ENCODE peak calls at places on chromosomes 4 and X, in six cellular contexts. Y is neuronal stem cell, C is H1, G is IMR-90, P is H9, F is trophoblast cell. V is an unnamed sample.

GRCh38 chr4:45803994-45804393 is 319.9 kb downstream of the GABRG1 start:
- DNase-seq in P (no peak), G (no peak), Y (no peak), C (no peak), F (no peak), V (no peak)

GRCh38 chr4:81757706-81758105 is 286.0 kb upstream of the RASGEF1B start:
- DNase-seq in C (no peak), Y (no peak), F (no peak), P (no peak), G (no peak), V (peak)

GRCh38 chr4:44629280-44629866 is 22.1 kb downstream of the YIPF7 start:
- DNase-seq in C (peak), G (peak), F (peak), Y (peak), P (peak), V (peak)

GRCh38 chr4:40838742-40839141 is 89.0 kb downstream of the NSUN7 start:
- DNase-seq in Y (no peak), C (no peak), G (peak), F (no peak), P (no peak), V (peak)

GRCh38 chr4:121764702-121765367 is at the start of gene SMIM43:
- DNase-seq in P (peak), F (peak), C (no peak), Y (peak), G (no peak), V (peak)

GRCh38 chr4:41362647-41363383 is 106.1 kb downstream of the UCHL1 start:
- DNase-seq in C (peak), G (no peak), F (no peak), Y (no peak), P (peak), V (peak)

GRCh38 chrX:49701948-49702347 is 6.2 kb upstream of the PAGE1 start:
- DNase-seq in P (no peak), C (no peak), Y (no peak), F (no peak), G (no peak), V (no peak)

GRCh38 chrX:3268804-3269203 is 77.6 kb downstream of the MXRA5 start:
- DNase-seq in C (no peak), F (no peak), G (peak), Y (no peak), P (no peak), V (no peak)

GRCh38 chrX:13581554-13581953 is 12.2 kb downstream of the EGFL6 start:
- DNase-seq in F (no peak), Y (no peak), P (no peak), G (no peak), C (no peak), V (no peak)

GRCh38 chr4:170008376-170008775 is 17.8 kb downstream of the MFAP3L start:
- DNase-seq in C (no peak), P (no peak), F (no peak), Y (no peak), G (no peak), V (no peak)

GRCh38 chr4:184941671-184942070 is 76.6 kb upstream of the HELT start:
- DNase-seq in C (no peak), G (no peak), P (no peak), Y (no peak), F (no peak), V (no peak)

GRCh38 chrX:71181558-71181909 is 36.9 kb downstream of the NLGN3 start:
- DNase-seq in P (peak), Y (no peak), F (no peak), C (no peak), G (no peak), V (no peak)

GRCh38 chr4:38279650-38280322 is 319.6 kb downstream of the PTTG2 start:
- DNase-seq in P (no peak), Y (no peak), C (no peak), F (no peak), G (no peak), V (no peak)

GRCh38 chr4:3733195-3733594 is 33.0 kb upstream of the ADRA2C start:
- DNase-seq in Y (no peak), C (no peak), P (no peak), F (no peak), G (no peak), V (no peak)

GRCh38 chr4:110188113-110188512 is 10.3 kb downstream of the ELOVL6 start:
- DNase-seq in G (no peak), Y (no peak), F (no peak), C (no peak), P (no peak), V (no peak)

GRCh38 chr4:126144838-126145237 is 830.1 kb downstream of the FAT4 start:
- DNase-seq in G (peak), F (no peak), C (no peak), P (no peak), Y (no peak), V (no peak)
- H3K23ac ChIP-seq in G (peak), F (no peak), C (no peak), P (no peak), Y (no peak), V (no peak)

DNA sequence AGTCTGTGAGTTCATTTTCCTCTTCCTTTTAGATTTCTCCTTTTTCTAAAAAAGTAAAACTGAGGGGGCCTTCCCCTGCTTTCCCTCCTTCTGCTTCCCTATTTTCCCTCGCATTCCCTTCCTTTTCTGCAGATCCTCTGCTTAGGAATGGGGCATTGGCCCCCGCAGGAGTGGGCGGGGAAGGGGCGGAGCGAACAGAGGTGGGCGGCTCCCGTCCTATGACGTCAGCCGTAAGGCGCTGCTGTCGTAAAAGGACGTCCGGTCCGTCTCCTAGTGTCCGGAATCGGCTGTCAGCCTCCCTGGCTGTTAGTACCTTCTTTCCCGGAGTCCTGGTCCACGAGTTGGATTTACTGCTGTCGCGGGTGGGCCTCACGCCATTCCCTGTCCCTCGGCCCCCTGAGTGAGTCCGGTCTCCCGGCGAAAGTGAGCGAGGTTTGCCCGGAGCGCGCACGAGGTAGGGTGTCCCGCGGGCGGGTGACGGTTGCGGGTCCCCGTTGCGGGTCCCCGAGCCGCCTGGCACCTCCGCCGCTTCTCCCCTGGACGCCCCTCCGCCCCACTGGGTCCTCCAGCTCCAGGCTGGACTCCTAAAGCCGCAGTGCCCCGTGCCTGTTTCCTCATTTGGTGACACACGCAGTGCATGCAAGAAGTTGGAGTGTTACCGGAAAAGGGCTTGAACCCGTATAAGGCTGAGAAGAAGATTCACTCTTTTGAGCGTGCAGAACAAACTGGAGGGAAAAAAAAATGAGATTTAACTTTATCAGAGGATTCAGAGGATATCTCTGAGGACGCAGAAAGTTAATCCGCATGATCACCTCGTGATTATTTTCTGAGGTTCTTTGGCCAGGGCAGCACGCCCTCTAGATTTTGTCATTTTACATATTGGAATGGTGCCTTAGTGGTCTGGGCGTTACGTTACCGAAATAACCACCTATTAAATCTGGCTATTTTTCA is at the start of gene ZNF330:
- DNase-seq in G (peak), F (peak), P (peak), Y (peak), C (peak), V (peak)
- H3K23ac ChIP-seq in G (peak), F (no peak), P (no peak), Y (peak), C (no peak), V (no peak)

GRCh38 chr4:164068392-164068791 is 573.9 kb downstream of the TMA16 start:
- DNase-seq in F (no peak), G (no peak), C (no peak), Y (no peak), P (no peak), V (no peak)
- H3K23ac ChIP-seq in F (no peak), G (no peak), C (no peak), Y (no peak), P (no peak), V (no peak)

GRCh38 chr4:98261291-98262271 is at the start of gene RAP1GDS1:
- DNase-seq in G (peak), F (peak), Y (peak), P (peak), C (no peak), V (peak)
- H3K23ac ChIP-seq in G (peak), F (no peak), Y (peak), P (no peak), C (no peak), V (peak)

GRCh38 chrX:320126-320783 is 1.7 kb upstream of the GTPBP6 start:
- DNase-seq in Y (no peak), F (peak), P (no peak), G (peak), C (no peak), V (no peak)
- H3K23ac ChIP-seq in Y (no peak), F (peak), P (no peak), G (peak), C (no peak), V (peak)

GRCh38 chr4:1250527-1250812 is 1.5 kb upstream of the CTBP1 start:
- DNase-seq in C (no peak), P (no peak), Y (no peak), G (no peak), F (no peak), V (no peak)

GRCh38 chr4:1248262-1249147 is at the start of gene CTBP1:
- DNase-seq in C (no peak), G (peak), Y (peak), P (peak), F (peak), V (peak)

GRCh38 chr4:1250921-1251772 is 2.2 kb upstream of the CTBP1 start:
- DNase-seq in P (no peak), G (no peak), F (no peak), Y (no peak), C (no peak), V (no peak)

GRCh38 chr4:1249148-1249730 is 309 bp upstream of the CTBP1 start:
- DNase-seq in F (peak), P (peak), G (peak), Y (peak), C (no peak), V (peak)

GRCh38 chr4:1249731-1250526 is 999 bp upstream of the CTBP1 start:
- DNase-seq in G (no peak), Y (no peak), P (peak), F (peak), C (no peak), V (no peak)
- H3K23ac ChIP-seq in G (peak), Y (peak), P (no peak), F (no peak), C (no peak), V (no peak)